ENCODE peak calls at places on chromosome 3, in five cellular contexts. F is neural progenitor cell, U is PC-3, H is OCI-LY7, Y is HCT116. N is an unnamed sample.

GRCh38 chr3:141275973-141276372 is 44.3 kb downstream of the PXYLP1 start:
- DNase-seq in U (peak), H (no peak), F (no peak), Y (no peak), N (no peak)

GRCh38 chr3:194577985-194578905 is 55.0 kb downstream of the TMEM44 start:
- DNase-seq in Y (peak), F (no peak), H (no peak), U (peak), N (no peak)

GRCh38 chr3:98568402-98568801 is 25.0 kb downstream of the CPOX start:
- DNase-seq in U (no peak), H (no peak), F (no peak), Y (no peak), N (no peak)

GRCh38 chr3:193621127-193621526 is 28.1 kb downstream of the OPA1 start:
- DNase-seq in F (no peak), H (no peak), Y (no peak), U (no peak), N (no peak)

GRCh38 chr3:12371525-12372140 is 82.8 kb downstream of the PPARG start:
- DNase-seq in Y (no peak), U (peak), H (no peak), F (no peak), N (no peak)

GRCh38 chr3:163576314-163576713 is 1502.0 kb downstream of the SI start:
- DNase-seq in U (no peak), Y (no peak), F (no peak), H (no peak), N (no peak)

GRCh38 chr3:159185443-159186050 is 383.7 kb downstream of the MFSD1 start:
- DNase-seq in U (no peak), F (no peak), Y (no peak), H (no peak), N (no peak)

GRCh38 chr3:178629430-178630178 is 93.4 kb downstream of the KCNMB2 start:
- DNase-seq in U (no peak), Y (no peak), H (no peak), F (no peak), N (no peak)

GRCh38 chr3:129592362-129593150 is 13.9 kb downstream of the PLXND1 start:
- DNase-seq in F (peak), Y (no peak), H (no peak), U (no peak), N (peak)

GRCh38 chr3:45664558-45664957 is 24.6 kb upstream of the SACM1L start:
- DNase-seq in Y (no peak), F (no peak), H (peak), U (no peak), N (no peak)

GRCh38 chr3:69084326-69084667 is 440 bp upstream of the ARL6IP5 start:
- DNase-seq in F (no peak), Y (no peak), U (peak), H (no peak), N (no peak)

GRCh38 chr3:122992628-122993570 is 34.7 kb downstream of the SEMA5B start:
- DNase-seq in U (no peak), H (no peak), Y (no peak), F (peak), N (no peak)

GRCh38 chr3:52827441-52827840 is 3.0 kb downstream of the ITIH4 start:
- DNase-seq in F (no peak), Y (no peak), H (no peak), U (no peak), N (no peak)

GRCh38 chr3:118080886-118081285 is 953.8 kb downstream of the IGSF11 start:
- DNase-seq in Y (no peak), F (peak), H (no peak), U (no peak), N (no peak)

GRCh38 chr3:125115640-125116039 is 59.8 kb upstream of the HEG1 start:
- DNase-seq in U (no peak), F (peak), H (no peak), Y (no peak), N (no peak)

GRCh38 chr3:97821810-97822775 is at the start of gene CRYBG3:
- DNase-seq in F (peak), H (peak), Y (peak), U (peak), N (peak)

GRCh38 chr3:101963902-101964362 is 114.6 kb downstream of the NFKBIZ start:
- DNase-seq in F (no peak), H (no peak), U (peak), Y (no peak), N (no peak)

GRCh38 chr3:132006605-132007204 is 28.1 kb downstream of the CPNE4 start:
- DNase-seq in U (peak), H (peak), F (peak), Y (peak), N (peak)

GRCh38 chr3:126880898-126881297 is 102.0 kb upstream of the PLXNA1 start:
- DNase-seq in Y (no peak), U (no peak), H (no peak), F (no peak), N (no peak)

GRCh38 chr3:45320986-45321385 is 67.4 kb upstream of the LARS2 start:
- DNase-seq in F (no peak), Y (no peak), H (no peak), U (no peak), N (no peak)

GRCh38 chr3:113084777-113085176 is 94.0 kb downstream of the GTPBP8 start:
- DNase-seq in Y (no peak), F (no peak), H (no peak), U (peak), N (no peak)

GRCh38 chr3:71201939-71202338 is 381.6 kb downstream of the FOXP1 start:
- DNase-seq in F (no peak), H (no peak), U (peak), Y (no peak), N (peak)

GRCh38 chr3:43873723-43874122 is 183.0 kb downstream of the ABHD5 start:
- DNase-seq in U (no peak), Y (no peak), H (no peak), F (no peak), N (no peak)

GRCh38 chr3:23004971-23005370 is 198.2 kb upstream of the UBE2E2 start:
- DNase-seq in U (peak), Y (no peak), H (no peak), F (no peak), N (no peak)

GRCh38 chr3:168545591-168545990 is 449.9 kb upstream of the GOLIM4 start:
- DNase-seq in Y (no peak), H (no peak), F (peak), U (no peak), N (no peak)

GRCh38 chr3:189590223-189590622 is 41.0 kb upstream of the TP63 start:
- DNase-seq in H (no peak), Y (no peak), F (no peak), U (no peak), N (no peak)

GRCh38 chr3:168990621-168991020 is 672.9 kb downstream of the MECOM start:
- DNase-seq in U (no peak), F (no peak), H (no peak), Y (no peak), N (no peak)

GRCh38 chr3:38608086-38608775 is 41.3 kb downstream of the SCN5A start:
- DNase-seq in Y (no peak), U (no peak), F (no peak), H (no peak), N (no peak)

GRCh38 chr3:195757371-195757770 is 36.6 kb downstream of the MUC20 start:
- DNase-seq in F (no peak), U (no peak), H (no peak), Y (no peak), N (no peak)

GRCh38 chr3:53845103-53845880 is 927 bp downstream of the CHDH start:
- DNase-seq in Y (peak), H (peak), F (peak), U (peak), N (peak)

GRCh38 chr3:33260104-33260503 is 17.1 kb upstream of the FBXL2 start:
- DNase-seq in U (no peak), H (no peak), F (no peak), Y (no peak), N (no peak)

GRCh38 chr3:172142074-172143059 is 103.0 kb downstream of the FNDC3B start:
- DNase-seq in U (peak), F (peak), Y (no peak), H (peak), N (no peak)

GRCh38 chr3:194095464-194095863 is 40.5 kb upstream of the HES1 start:
- DNase-seq in U (peak), Y (no peak), F (no peak), H (peak), N (no peak)

GRCh38 chr3:194136519-194137313 is 768 bp downstream of the HES1 start:
- DNase-seq in Y (no peak), U (peak), F (peak), H (peak), N (peak)

GRCh38 chr3:126135398-126136076 is 44.8 kb downstream of the ALDH1L1 start:
- DNase-seq in H (no peak), F (no peak), U (no peak), Y (no peak), N (no peak)

GRCh38 chr3:10745392-10745791 is 70.6 kb upstream of the SLC6A11 start:
- DNase-seq in U (no peak), F (no peak), H (no peak), Y (no peak), N (no peak)

GRCh38 chr3:182786564-182787196 is 6.6 kb upstream of the ATP11B start:
- DNase-seq in H (no peak), F (no peak), Y (no peak), U (no peak), N (no peak)

GRCh38 chr3:182785142-182785541 is 8.2 kb upstream of the ATP11B start:
- DNase-seq in H (no peak), F (no peak), U (no peak), Y (no peak), N (no peak)

GRCh38 chr3:182783106-182783505 is 10.2 kb upstream of the ATP11B start:
- DNase-seq in H (no peak), F (no peak), U (no peak), Y (no peak), N (no peak)

GRCh38 chr3:182785756-182786155 is 7.5 kb upstream of the ATP11B start:
- DNase-seq in H (no peak), U (no peak), F (no peak), Y (no peak), N (no peak)

DNA sequence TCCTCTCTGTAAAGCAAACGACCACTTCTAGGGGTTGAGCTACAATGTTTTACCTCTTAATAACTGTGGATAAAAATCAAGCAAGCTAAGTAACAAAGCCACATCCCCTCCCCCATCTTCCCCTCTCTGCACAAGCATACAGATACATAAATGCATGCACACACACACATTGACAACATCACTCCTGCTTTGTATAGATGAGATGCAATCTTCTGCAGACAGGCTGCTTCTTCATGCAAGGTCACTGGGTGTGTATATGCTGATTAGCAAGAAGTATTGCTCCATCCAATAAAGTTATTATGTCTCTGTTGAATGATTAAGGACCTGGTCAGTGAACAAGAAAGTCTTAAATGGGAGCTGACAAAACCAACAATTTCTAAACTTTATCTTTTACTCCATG is 8.8 kb upstream of the ATP11B start:
- DNase-seq in U (no peak), Y (no peak), F (no peak), H (no peak), N (no peak)
- H2AFZ ChIP-seq in U (no peak), Y (no peak), F (no peak), H (no peak), N (peak)

GRCh38 chr3:170734043-170734736 is 135.8 kb downstream of the RPL22L1 start:
- DNase-seq in U (no peak), F (peak), H (no peak), Y (no peak), N (peak)

GRCh38 chr3:170731281-170731680 is 138.7 kb downstream of the RPL22L1 start:
- DNase-seq in U (no peak), Y (no peak), H (no peak), F (no peak), N (no peak)

GRCh38 chr3:170730071-170730812 is 139.8 kb downstream of the RPL22L1 start:
- DNase-seq in U (no peak), Y (no peak), H (no peak), F (no peak), N (no peak)

GRCh38 chr3:170734737-170735070 is 135.3 kb downstream of the RPL22L1 start:
- DNase-seq in Y (no peak), U (no peak), F (no peak), H (no peak), N (no peak)

DNA sequence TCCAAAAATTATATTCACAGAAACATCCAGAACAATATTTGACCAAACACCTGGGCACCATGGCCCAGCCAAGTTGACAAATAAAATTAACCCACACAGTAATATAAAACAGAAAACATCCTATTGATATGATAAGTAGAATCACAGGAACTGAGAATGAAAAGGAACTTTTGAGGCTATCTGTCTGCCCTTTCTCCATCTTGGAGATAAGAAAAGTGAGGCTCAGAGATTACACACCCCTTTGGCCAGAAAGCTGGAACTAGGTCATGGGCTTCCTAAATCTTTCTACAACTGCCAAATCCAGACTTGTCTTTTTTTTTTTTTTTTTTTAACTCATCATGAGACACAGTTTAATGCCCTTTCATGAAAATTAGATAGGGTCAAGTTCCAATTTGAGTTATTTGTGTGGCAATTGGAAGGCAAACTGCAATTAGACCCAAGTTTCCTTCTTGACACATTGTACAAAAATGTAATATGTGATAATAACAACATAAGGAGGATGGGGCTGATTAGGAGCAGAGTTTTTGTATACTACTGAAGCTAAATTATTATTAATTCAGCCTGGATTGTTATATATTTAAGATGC is 137.2 kb downstream of the RPL22L1 start:
- DNase-seq in H (no peak), F (no peak), Y (no peak), U (no peak), N (no peak)
- H3K4me3 ChIP-seq in H (no peak), F (no peak), Y (no peak), U (no peak), N (no peak)

GRCh38 chr3:162292409-162292808 is 795.8 kb downstream of the OTOL1 start:
- DNase-seq in F (no peak), H (no peak), U (no peak), Y (no peak), N (no peak)

GRCh38 chr3:162295323-162295983 is 798.8 kb downstream of the OTOL1 start:
- DNase-seq in U (peak), F (no peak), H (no peak), Y (peak), N (peak)
- TF ChIP-seq EZH2phosphoT487 in U (no peak), F (no peak), H (no peak), Y (no peak), N (no peak)

GRCh38 chr3:160486459-160486869 is 36.9 kb upstream of the TRIM59 start:
- DNase-seq in U (peak), Y (peak), F (peak), H (peak), N (peak)

GRCh38 chr3:160482796-160483195 is 33.2 kb upstream of the TRIM59 start:
- DNase-seq in U (no peak), F (no peak), Y (no peak), H (no peak), N (no peak)

GRCh38 chr3:160490166-160490565 is 40.6 kb upstream of the TRIM59 start:
- DNase-seq in Y (no peak), F (no peak), U (peak), H (no peak), N (no peak)

GRCh38 chr3:160481856-160482255 is 32.3 kb upstream of the TRIM59 start:
- DNase-seq in Y (no peak), F (no peak), U (no peak), H (no peak), N (no peak)

GRCh38 chr3:160485931-160486330 is 36.3 kb upstream of the TRIM59 start:
- DNase-seq in Y (no peak), U (no peak), H (no peak), F (no peak), N (no peak)
- H2AFZ ChIP-seq in Y (no peak), U (no peak), H (peak), F (no peak), N (no peak)

DNA sequence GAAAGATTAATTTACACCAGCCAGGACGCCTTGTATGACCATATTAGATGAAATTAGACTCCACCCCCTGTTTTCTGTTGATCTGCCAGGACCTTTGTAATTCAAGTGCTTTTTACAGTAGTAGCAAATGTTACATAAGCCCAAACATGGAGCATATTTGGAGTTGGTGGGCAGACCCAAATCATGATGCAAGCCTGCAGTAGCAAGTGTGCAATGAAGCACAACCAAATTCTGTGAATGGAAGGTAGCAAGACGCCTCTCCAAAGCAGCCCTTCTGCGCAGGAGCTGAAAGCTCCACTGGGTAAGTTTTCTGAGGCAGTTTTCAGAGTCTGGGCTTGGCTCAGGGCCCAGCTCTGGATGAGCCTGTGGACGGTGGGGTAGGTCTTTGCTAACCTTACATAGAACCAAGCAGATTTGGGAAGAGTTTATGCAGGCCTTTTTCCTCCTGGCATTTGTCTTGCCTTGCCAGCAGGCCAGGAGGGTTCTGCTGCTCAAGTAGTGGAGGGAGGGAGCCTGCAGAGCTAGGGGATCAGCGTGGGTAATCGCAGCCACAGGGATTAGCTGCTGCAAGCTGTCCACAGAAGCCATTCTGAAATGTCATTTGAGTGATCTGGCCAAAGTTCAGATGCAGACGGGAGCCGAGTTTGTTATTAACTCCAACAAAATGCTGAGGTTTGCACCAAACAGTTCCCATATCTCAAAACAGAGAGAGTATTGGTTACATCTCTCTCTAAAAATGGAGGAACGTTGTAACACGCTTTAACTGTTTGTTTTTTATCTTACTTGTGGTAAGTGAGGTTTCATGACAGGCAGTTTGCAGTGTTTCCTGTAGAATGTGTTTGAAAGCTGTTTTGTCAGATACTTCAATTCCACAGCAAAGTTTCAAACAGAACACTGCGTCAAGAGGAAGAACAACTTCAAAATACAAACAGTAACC is 55.4 kb downstream of the PSMD6 start:
- DNase-seq in H (no peak), U (no peak), F (peak), Y (no peak), N (no peak)
- H3K4me3 ChIP-seq in H (no peak), U (no peak), F (peak), Y (no peak), N (peak)

DNA sequence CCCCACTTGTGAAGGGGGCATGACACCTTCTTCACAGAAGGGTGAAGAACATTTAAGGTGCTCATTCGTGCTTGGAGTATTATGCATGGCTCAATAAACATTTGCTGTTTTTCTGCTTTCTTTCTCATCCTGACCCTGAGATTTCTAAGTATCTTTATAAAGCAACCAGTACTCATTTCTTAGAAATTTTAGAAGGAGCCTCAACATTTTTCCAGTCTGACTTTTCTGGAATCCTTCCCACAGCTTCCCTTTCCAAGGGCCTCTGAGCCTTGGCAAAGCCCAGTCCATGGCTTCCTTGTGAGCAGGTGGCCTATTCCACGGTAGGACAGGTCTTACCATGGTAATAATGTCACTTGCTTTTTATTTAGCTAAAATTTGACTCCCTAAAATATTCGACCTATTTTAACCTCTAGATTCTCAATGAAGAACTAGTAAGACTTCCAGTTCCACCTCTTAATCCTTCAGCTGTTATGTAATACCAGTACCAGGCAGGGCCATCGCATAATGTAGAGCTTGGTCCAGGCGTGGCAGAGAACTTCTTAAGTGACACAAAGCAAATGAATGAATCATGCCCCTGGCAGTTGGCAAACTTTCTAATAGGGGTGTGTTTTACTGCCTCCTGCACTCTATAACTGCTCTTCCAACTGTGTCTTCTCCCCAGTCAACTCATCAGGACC is 1.0 kb upstream of the TM4SF4 start:
- DNase-seq in F (no peak), Y (peak), H (no peak), U (peak), N (peak)
- TF ChIP-seq EZH2phosphoT487 in F (no peak), Y (no peak), H (no peak), U (no peak), N (no peak)

DNA sequence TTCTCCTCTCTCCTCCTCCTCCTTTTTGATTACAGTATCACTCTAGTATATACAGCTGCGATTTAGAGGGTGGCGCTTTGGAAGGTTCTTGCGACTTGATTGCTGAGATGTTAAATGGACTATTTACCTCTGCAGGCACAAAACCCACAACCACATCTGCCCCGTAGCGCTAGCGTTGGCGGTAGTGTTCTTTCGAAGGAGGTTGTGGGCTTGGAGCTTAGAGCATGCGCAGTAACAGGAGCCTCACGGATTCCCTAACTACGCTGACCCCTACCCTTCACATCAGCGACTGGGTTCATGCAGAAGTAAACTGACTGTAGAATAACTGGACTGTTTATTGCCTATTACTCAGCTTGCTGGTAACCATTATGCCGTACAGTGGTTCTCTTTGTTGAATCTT is 58.0 kb downstream of the CGGBP1 start:
- DNase-seq in U (no peak), Y (no peak), F (peak), H (peak), N (peak)
- H2AFZ ChIP-seq in U (no peak), Y (no peak), F (peak), H (peak), N (peak)

GRCh38 chr3:94064243-94064642 is 1.4 kb downstream of the NSUN3 start:
- DNase-seq in U (no peak), Y (no peak), F (no peak), H (peak), N (no peak)
- H3K4me3 ChIP-seq in U (peak), Y (peak), F (peak), H (peak), N (no peak)